ENCODE peak calls at places on chromosome X, in six cellular contexts. One of them, this sample, is unnamed.
A peak's percentile ranks its signal among the peaks of the same experiment; 100 is the strongest.

GRCh38 chrX:2955838-2956237 is 26.7 kb upstream of the ARSD start:
- DNase-seq in neuronal stem cell: no peak
- DNase-seq in H1: no peak
- DNase-seq in IMR-90: no peak
- DNase-seq in trophoblast cell: no peak
- DNase-seq in mesenchymal stem cell: no peak
- DNase-seq in this sample: no peak

GRCh38 chrX:67296395-67296794 is 247.4 kb upstream of the AR start:
- DNase-seq in neuronal stem cell: no peak
- DNase-seq in IMR-90: no peak
- DNase-seq in trophoblast cell: no peak
- DNase-seq in H1: no peak
- DNase-seq in mesenchymal stem cell: no peak
- DNase-seq in this sample: no peak

GRCh38 chrX:16695079-16695676 is 17.3 kb downstream of the CTPS2 start:
- DNase-seq in trophoblast cell: peak; percentile 77
- DNase-seq in neuronal stem cell: no peak
- DNase-seq in mesenchymal stem cell: peak; percentile 53
- DNase-seq in IMR-90: peak; percentile 65
- DNase-seq in H1: peak; percentile 74
- DNase-seq in this sample: peak; percentile 43

GRCh38 chrX:56798866-56799864 is 70.1 kb downstream of the NBDY start:
- DNase-seq in trophoblast cell: peak; percentile 73
- DNase-seq in IMR-90: no peak
- DNase-seq in neuronal stem cell: no peak
- DNase-seq in mesenchymal stem cell: no peak
- DNase-seq in H1: peak; percentile 28
- DNase-seq in this sample: peak; percentile 53

GRCh38 chrX:14022019-14022418 is 7.7 kb downstream of the GEMIN8 start:
- DNase-seq in H1: no peak
- DNase-seq in neuronal stem cell: no peak
- DNase-seq in mesenchymal stem cell: no peak
- DNase-seq in trophoblast cell: no peak
- DNase-seq in IMR-90: no peak
- DNase-seq in this sample: no peak

GRCh38 chrX:3299626-3300025 is 46.8 kb downstream of the MXRA5 start:
- DNase-seq in H1: no peak
- DNase-seq in mesenchymal stem cell: no peak
- DNase-seq in trophoblast cell: no peak
- DNase-seq in IMR-90: peak; percentile 9
- DNase-seq in neuronal stem cell: no peak
- DNase-seq in this sample: no peak

GRCh38 chrX:26851981-26852380 is 611.2 kb downstream of the PPP4R3C start:
- DNase-seq in mesenchymal stem cell: peak; percentile 2
- DNase-seq in trophoblast cell: peak; percentile 30
- DNase-seq in H1: no peak
- DNase-seq in IMR-90: no peak
- DNase-seq in neuronal stem cell: no peak
- DNase-seq in this sample: peak; percentile 50

GRCh38 chrX:47497274-47497673 is 14.3 kb upstream of the ZNF41 start:
- DNase-seq in neuronal stem cell: no peak
- DNase-seq in IMR-90: peak; percentile 38
- DNase-seq in H1: no peak
- DNase-seq in mesenchymal stem cell: peak; percentile 34
- DNase-seq in trophoblast cell: no peak
- DNase-seq in this sample: no peak

GRCh38 chrX:15319075-15319474 is 3.6 kb upstream of the ASB11 start:
- DNase-seq in neuronal stem cell: no peak
- DNase-seq in H1: no peak
- DNase-seq in trophoblast cell: no peak
- DNase-seq in mesenchymal stem cell: no peak
- DNase-seq in IMR-90: no peak
- DNase-seq in this sample: no peak

GRCh38 chrX:7941390-7942042 is 14.3 kb upstream of the PNPLA4 start:
- DNase-seq in neuronal stem cell: no peak
- DNase-seq in mesenchymal stem cell: no peak
- DNase-seq in IMR-90: peak; percentile 7
- DNase-seq in H1: no peak
- DNase-seq in trophoblast cell: peak; percentile 19
- DNase-seq in this sample: peak; percentile 31

GRCh38 chrX:71060127-71060526 is 8.0 kb downstream of the SNX12 start:
- DNase-seq in trophoblast cell: no peak
- DNase-seq in IMR-90: no peak
- DNase-seq in neuronal stem cell: no peak
- DNase-seq in H1: no peak
- DNase-seq in mesenchymal stem cell: no peak
- DNase-seq in this sample: no peak

DNA sequence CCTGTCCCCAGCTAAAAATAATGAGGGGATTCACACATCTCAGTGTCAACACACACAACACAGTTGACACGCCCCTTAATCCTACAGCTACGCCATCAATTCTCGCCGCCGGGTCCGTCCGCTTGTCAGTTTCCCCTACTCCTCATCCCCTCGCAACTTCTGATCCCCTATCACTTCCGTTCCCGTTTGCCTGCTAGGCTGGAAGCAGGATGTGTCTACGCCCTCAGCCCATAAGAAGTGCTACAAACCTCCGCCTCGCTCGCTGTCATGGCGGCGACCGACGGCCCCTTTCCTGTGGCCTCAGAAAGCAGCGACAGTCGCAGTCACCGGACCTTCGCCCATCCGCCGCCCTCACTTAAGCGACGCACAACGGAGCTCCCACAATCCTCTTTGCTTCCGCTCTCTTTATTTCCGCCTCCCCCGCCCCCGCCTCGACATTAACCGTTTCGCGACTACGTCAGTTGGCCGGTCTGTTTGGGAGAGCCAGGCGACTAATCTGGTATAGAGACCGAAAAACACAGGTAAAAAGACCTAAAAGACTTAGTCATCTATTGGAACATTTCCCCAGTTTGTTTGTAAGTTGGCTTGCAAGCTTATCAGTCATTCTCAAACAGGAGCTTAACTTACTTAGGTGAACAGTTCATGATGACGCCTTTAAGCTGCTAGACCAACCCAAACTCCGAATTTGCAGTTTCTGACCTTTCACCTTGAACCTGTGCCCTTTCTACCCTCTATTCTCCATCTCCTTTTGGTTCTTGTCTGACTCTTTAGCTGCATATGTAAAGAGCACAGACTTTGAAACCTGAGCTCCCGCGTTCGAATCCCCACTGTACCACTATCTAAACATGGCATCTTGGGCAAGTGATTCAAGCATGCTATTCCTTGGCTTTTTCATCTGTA is at the start of gene SLC25A53:
- DNase-seq in mesenchymal stem cell: peak; percentile 85
- DNase-seq in IMR-90: peak; percentile 71
- DNase-seq in trophoblast cell: peak; percentile 70
- DNase-seq in H1: peak; percentile 71
- DNase-seq in neuronal stem cell: peak; percentile 73
- DNase-seq in this sample: peak; percentile 94
- H3K18ac ChIP-seq in mesenchymal stem cell: peak within 1 kb of the TSS; percentile 56
- H3K18ac ChIP-seq in IMR-90: peak within 1 kb of the TSS; percentile 77
- H3K18ac ChIP-seq in trophoblast cell: no peak within 1 kb of the TSS
- H3K18ac ChIP-seq in H1: no peak within 1 kb of the TSS
- H3K18ac ChIP-seq in neuronal stem cell: no peak within 1 kb of the TSS
- H3K18ac ChIP-seq in this sample: no peak within 1 kb of the TSS

DNA sequence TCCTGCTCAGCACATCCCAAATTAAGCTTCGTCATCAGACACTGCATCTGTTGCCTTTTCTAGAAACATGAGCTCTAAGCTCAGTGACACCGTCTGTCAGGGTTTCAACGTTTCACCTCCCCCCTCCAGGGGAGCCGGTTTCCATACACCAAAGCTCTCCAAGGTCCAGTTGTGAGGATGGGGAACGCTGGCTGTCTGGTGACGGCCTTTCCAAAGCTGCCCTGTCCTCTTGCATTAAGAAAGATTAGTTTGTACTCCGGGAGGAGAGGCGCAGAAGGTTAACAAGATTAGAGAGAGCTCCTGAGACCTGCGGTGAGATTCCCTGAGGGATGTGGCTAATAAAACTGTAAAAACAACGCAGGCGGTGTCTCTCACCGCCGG is 43.2 kb downstream of the ASMT start:
- DNase-seq in neuronal stem cell: no peak
- DNase-seq in H1: no peak
- DNase-seq in mesenchymal stem cell: no peak
- DNase-seq in IMR-90: no peak
- DNase-seq in trophoblast cell: no peak
- DNase-seq in this sample: no peak
- H3K4me3 ChIP-seq in neuronal stem cell: no peak overlapping the region
- H3K4me3 ChIP-seq in H1: no peak overlapping the region
- H3K4me3 ChIP-seq in mesenchymal stem cell: no peak overlapping the region
- H3K4me3 ChIP-seq in IMR-90: no peak overlapping the region
- H3K4me3 ChIP-seq in trophoblast cell: no peak overlapping the region
- H3K4me3 ChIP-seq in this sample: no peak overlapping the region

GRCh38 chrX:84475101-84475500 is 27.2 kb downstream of the HDX start:
- DNase-seq in neuronal stem cell: no peak
- DNase-seq in IMR-90: no peak
- DNase-seq in trophoblast cell: no peak
- DNase-seq in mesenchymal stem cell: no peak
- DNase-seq in H1: no peak
- DNase-seq in this sample: no peak
- H3K4me2 ChIP-seq in neuronal stem cell: no peak overlapping the region
- H3K4me2 ChIP-seq in IMR-90: no peak overlapping the region
- H3K4me2 ChIP-seq in trophoblast cell: no peak overlapping the region
- H3K4me2 ChIP-seq in mesenchymal stem cell: no peak overlapping the region
- H3K4me2 ChIP-seq in H1: no peak overlapping the region
- H3K4me2 ChIP-seq in this sample: no peak overlapping the region

GRCh38 chrX:45083314-45083713 is 117.4 kb downstream of the DIPK2B start:
- DNase-seq in mesenchymal stem cell: no peak
- DNase-seq in IMR-90: no peak
- DNase-seq in H1: no peak
- DNase-seq in trophoblast cell: no peak
- DNase-seq in neuronal stem cell: no peak
- DNase-seq in this sample: no peak
- H3K18ac ChIP-seq in mesenchymal stem cell: no peak overlapping the region
- H3K18ac ChIP-seq in IMR-90: no peak overlapping the region
- H3K18ac ChIP-seq in H1: no peak overlapping the region
- H3K18ac ChIP-seq in trophoblast cell: no peak overlapping the region
- H3K18ac ChIP-seq in neuronal stem cell: no peak overlapping the region
- H3K18ac ChIP-seq in this sample: no peak overlapping the region

DNA sequence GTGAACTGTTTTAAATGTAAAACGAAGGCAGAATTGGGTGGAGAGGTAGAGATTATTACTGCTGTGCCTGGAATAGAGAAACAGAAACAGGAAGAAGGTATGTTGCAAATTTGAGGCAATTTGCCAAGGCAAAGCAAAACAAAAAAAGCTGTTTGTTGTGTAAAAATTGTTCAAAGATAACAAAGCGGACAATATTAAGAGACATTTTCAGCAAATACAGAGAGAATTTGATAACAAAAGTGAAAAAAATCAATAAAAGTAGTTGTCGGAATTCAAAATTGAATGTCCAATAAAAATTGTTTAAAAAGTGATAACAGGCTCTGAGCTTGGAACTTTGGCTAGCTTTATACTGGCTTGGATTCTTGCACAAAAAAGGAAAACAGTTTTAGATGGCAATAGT is 14.4 kb upstream of the SMS start:
- DNase-seq in trophoblast cell: no peak
- DNase-seq in mesenchymal stem cell: peak; percentile 29
- DNase-seq in H1: no peak
- DNase-seq in neuronal stem cell: no peak
- DNase-seq in IMR-90: peak; percentile 24
- DNase-seq in this sample: no peak
- H3K4me3 ChIP-seq in trophoblast cell: no peak overlapping the region
- H3K4me3 ChIP-seq in mesenchymal stem cell: no peak overlapping the region
- H3K4me3 ChIP-seq in H1: no peak overlapping the region
- H3K4me3 ChIP-seq in neuronal stem cell: no peak overlapping the region
- H3K4me3 ChIP-seq in IMR-90: no peak overlapping the region
- H3K4me3 ChIP-seq in this sample: no peak overlapping the region

DNA sequence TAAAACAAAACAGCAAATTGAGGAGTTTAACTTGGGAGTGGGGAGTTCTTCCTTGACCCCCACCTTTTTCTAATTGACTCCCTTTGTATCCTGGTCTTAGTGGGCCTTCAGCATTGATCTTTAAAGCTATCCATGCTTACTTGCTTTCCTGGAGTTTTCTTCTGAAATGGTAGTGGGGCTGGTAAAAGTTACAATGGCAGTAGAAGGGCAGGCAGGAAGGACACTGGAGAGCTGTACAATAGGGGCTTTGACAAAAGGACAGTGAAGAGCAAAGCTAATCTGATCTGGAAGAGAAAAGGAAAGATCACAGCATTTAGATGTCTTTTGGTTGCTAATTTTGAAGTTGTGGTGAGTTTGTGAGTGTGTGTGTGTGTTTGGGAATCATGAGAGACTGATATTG is 111.5 kb downstream of the MID1 start:
- DNase-seq in neuronal stem cell: no peak
- DNase-seq in trophoblast cell: no peak
- DNase-seq in IMR-90: no peak
- DNase-seq in H1: no peak
- DNase-seq in mesenchymal stem cell: no peak
- DNase-seq in this sample: no peak
- H3K4me2 ChIP-seq in neuronal stem cell: no peak overlapping the region
- H3K4me2 ChIP-seq in trophoblast cell: no peak overlapping the region
- H3K4me2 ChIP-seq in IMR-90: no peak overlapping the region
- H3K4me2 ChIP-seq in H1: peak overlapping the region; percentile 63
- H3K4me2 ChIP-seq in mesenchymal stem cell: no peak overlapping the region
- H3K4me2 ChIP-seq in this sample: no peak overlapping the region

DNA sequence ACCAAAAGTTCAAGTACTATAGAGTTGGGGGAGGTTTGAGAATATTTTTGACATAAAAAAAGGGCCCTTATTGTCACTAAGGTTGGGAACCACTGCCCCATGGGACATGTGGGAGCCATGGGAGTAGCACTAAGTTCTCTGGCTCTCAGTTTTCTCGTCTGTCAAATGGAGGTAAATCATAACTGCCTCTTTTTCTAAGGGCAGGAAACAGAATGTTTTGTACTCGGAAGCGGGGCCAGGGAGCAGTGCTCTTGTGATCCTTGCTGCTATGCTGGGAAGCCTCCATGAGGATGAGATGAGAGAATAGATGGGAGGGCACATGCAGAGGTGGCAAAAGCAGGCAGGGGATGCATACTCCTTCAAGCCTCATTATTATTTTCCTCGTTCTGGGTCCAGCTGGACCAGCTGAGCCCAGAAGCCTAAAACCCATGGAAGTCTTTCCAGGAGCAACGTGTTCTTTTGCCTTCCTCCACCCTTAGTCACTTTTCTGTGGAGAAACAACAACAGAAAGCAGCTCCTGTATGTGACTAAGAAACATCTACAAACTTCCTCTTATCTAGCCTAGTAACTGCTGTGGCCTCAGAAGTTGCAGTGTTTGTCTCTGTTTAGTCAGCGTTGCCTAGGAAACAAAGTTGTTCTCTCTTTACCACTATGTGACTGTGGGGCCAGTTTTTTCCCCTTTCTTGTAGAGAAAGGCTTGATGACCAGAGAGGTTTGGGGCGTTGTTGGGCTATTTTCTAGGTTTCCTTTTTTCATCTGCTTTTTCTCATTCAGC is 64.8 kb downstream of the TSC22D3 start:
- DNase-seq in trophoblast cell: peak; percentile 94
- DNase-seq in mesenchymal stem cell: peak; percentile 99
- DNase-seq in H1: no peak
- DNase-seq in IMR-90: peak; percentile 93
- DNase-seq in neuronal stem cell: peak; percentile 36
- DNase-seq in this sample: peak; percentile 91
- H3K18ac ChIP-seq in trophoblast cell: no peak overlapping the region
- H3K18ac ChIP-seq in mesenchymal stem cell: peak overlapping the region; percentile 62
- H3K18ac ChIP-seq in H1: no peak overlapping the region
- H3K18ac ChIP-seq in IMR-90: no peak overlapping the region
- H3K18ac ChIP-seq in neuronal stem cell: peak overlapping the region; percentile 80
- H3K18ac ChIP-seq in this sample: no peak overlapping the region

GRCh38 chrX:135973025-135973547 is 702 bp downstream of the MMGT1 start:
- DNase-seq in H1: no peak
- DNase-seq in neuronal stem cell: no peak
- DNase-seq in trophoblast cell: peak; percentile 41
- DNase-seq in IMR-90: peak; percentile 13
- DNase-seq in mesenchymal stem cell: peak; percentile 42
- DNase-seq in this sample: no peak
- H3K4me3 ChIP-seq in H1: peak overlapping the region; percentile 96
- H3K4me3 ChIP-seq in neuronal stem cell: peak overlapping the region; percentile 99
- H3K4me3 ChIP-seq in trophoblast cell: peak overlapping the region; percentile 84
- H3K4me3 ChIP-seq in IMR-90: peak overlapping the region; percentile 94
- H3K4me3 ChIP-seq in mesenchymal stem cell: peak overlapping the region; percentile 83
- H3K4me3 ChIP-seq in this sample: peak overlapping the region; percentile 87

GRCh38 chrX:10189317-10190268 is 32.8 kb downstream of the CLCN4 start:
- DNase-seq in H1: peak; percentile 83
- DNase-seq in trophoblast cell: peak; percentile 89
- DNase-seq in neuronal stem cell: peak; percentile 69
- DNase-seq in mesenchymal stem cell: peak; percentile 64
- DNase-seq in IMR-90: peak; percentile 63
- DNase-seq in this sample: peak; percentile 70
- H3K4me2 ChIP-seq in H1: no peak overlapping the region
- H3K4me2 ChIP-seq in trophoblast cell: no peak overlapping the region
- H3K4me2 ChIP-seq in neuronal stem cell: no peak overlapping the region
- H3K4me2 ChIP-seq in mesenchymal stem cell: no peak overlapping the region
- H3K4me2 ChIP-seq in IMR-90: no peak overlapping the region
- H3K4me2 ChIP-seq in this sample: no peak overlapping the region